ENCODE peak calls at places on chromosomes 13 and 19, in five cellular contexts. One of them, this sample, is unnamed.

GRCh38 chr13:97849305-97849704 is 104.2 kb upstream of the IPO5 start:
- DNase-seq in naive thymus-derived CD8-positive, alpha-beta T cell: no peak
- DNase-seq in DMS153: peak; percentile 58
- DNase-seq in HCT116: peak; percentile 34
- DNase-seq in body of pancreas: no peak
- DNase-seq in this sample: no peak

GRCh38 chr13:20424959-20425358 is 100.7 kb downstream of the CRYL1 start:
- DNase-seq in naive thymus-derived CD8-positive, alpha-beta T cell: no peak
- DNase-seq in DMS153: no peak
- DNase-seq in HCT116: no peak
- DNase-seq in body of pancreas: no peak
- DNase-seq in this sample: no peak

GRCh38 chr19:46925548-46925950 is 64.8 kb downstream of the ARHGAP35 start:
- DNase-seq in naive thymus-derived CD8-positive, alpha-beta T cell: no peak
- DNase-seq in DMS153: no peak
- DNase-seq in HCT116: no peak
- DNase-seq in body of pancreas: peak; percentile 54
- DNase-seq in this sample: peak; percentile 70

GRCh38 chr19:10593820-10594637 is 6.9 kb upstream of the AP1M2 start:
- DNase-seq in naive thymus-derived CD8-positive, alpha-beta T cell: no peak
- DNase-seq in DMS153: no peak
- DNase-seq in HCT116: no peak
- DNase-seq in body of pancreas: peak; percentile 52
- DNase-seq in this sample: no peak

GRCh38 chr13:110450941-110451340 is 110.6 kb downstream of the RAB20 start:
- DNase-seq in naive thymus-derived CD8-positive, alpha-beta T cell: no peak
- DNase-seq in DMS153: no peak
- DNase-seq in HCT116: no peak
- DNase-seq in body of pancreas: no peak
- DNase-seq in this sample: no peak

GRCh38 chr13:110304256-110304655 is 2.7 kb downstream of the COL4A1 start:
- DNase-seq in naive thymus-derived CD8-positive, alpha-beta T cell: no peak
- DNase-seq in DMS153: no peak
- DNase-seq in HCT116: no peak
- DNase-seq in body of pancreas: no peak
- DNase-seq in this sample: no peak

GRCh38 chr13:36920612-36921185 is 661 bp upstream of the SMAD9 start:
- DNase-seq in naive thymus-derived CD8-positive, alpha-beta T cell: no peak
- DNase-seq in DMS153: no peak
- DNase-seq in HCT116: no peak
- DNase-seq in body of pancreas: no peak
- DNase-seq in this sample: no peak

GRCh38 chr19:35153701-35154534 is 617 bp upstream of the FXYD5 start:
- DNase-seq in naive thymus-derived CD8-positive, alpha-beta T cell: peak; percentile 85
- DNase-seq in DMS153: no peak
- DNase-seq in HCT116: no peak
- DNase-seq in body of pancreas: peak; percentile 43
- DNase-seq in this sample: peak; percentile 88

GRCh38 chr13:95156208-95156607 is 145.0 kb downstream of the ABCC4 start:
- DNase-seq in naive thymus-derived CD8-positive, alpha-beta T cell: no peak
- DNase-seq in DMS153: no peak
- DNase-seq in HCT116: no peak
- DNase-seq in body of pancreas: no peak
- DNase-seq in this sample: no peak

GRCh38 chr13:33940256-33940655 is 122.3 kb downstream of the RFC3 start:
- DNase-seq in naive thymus-derived CD8-positive, alpha-beta T cell: no peak
- DNase-seq in DMS153: no peak
- DNase-seq in HCT116: no peak
- DNase-seq in body of pancreas: no peak
- DNase-seq in this sample: no peak

GRCh38 chr19:2053601-2054389 is 2.8 kb upstream of the MKNK2 start:
- DNase-seq in naive thymus-derived CD8-positive, alpha-beta T cell: no peak
- DNase-seq in DMS153: no peak
- DNase-seq in HCT116: no peak
- DNase-seq in body of pancreas: peak; percentile 92
- DNase-seq in this sample: no peak

GRCh38 chr19:30119180-30119920 is 177.3 kb downstream of the URI1 start:
- DNase-seq in naive thymus-derived CD8-positive, alpha-beta T cell: peak; percentile 19
- DNase-seq in DMS153: no peak
- DNase-seq in HCT116: no peak
- DNase-seq in body of pancreas: no peak
- DNase-seq in this sample: no peak

GRCh38 chr19:41265376-41266153 is 1.4 kb downstream of the HNRNPUL1 start:
- DNase-seq in naive thymus-derived CD8-positive, alpha-beta T cell: no peak
- DNase-seq in DMS153: no peak
- DNase-seq in HCT116: no peak
- DNase-seq in body of pancreas: peak; percentile 20
- DNase-seq in this sample: peak; percentile 21

GRCh38 chr19:9869008-9869617 is 34.0 kb downstream of the PIN1 start:
- DNase-seq in naive thymus-derived CD8-positive, alpha-beta T cell: no peak
- DNase-seq in DMS153: no peak
- DNase-seq in HCT116: no peak
- DNase-seq in body of pancreas: no peak
- DNase-seq in this sample: no peak

GRCh38 chr19:35264281-35265125 is 4.3 kb upstream of the USF2 start:
- DNase-seq in naive thymus-derived CD8-positive, alpha-beta T cell: peak; percentile 54
- DNase-seq in DMS153: no peak
- DNase-seq in HCT116: no peak
- DNase-seq in body of pancreas: peak; percentile 11
- DNase-seq in this sample: no peak

GRCh38 chr13:43021926-43022670 is 1.3 kb upstream of the DNAJC15 start:
- DNase-seq in naive thymus-derived CD8-positive, alpha-beta T cell: no peak
- DNase-seq in DMS153: no peak
- DNase-seq in HCT116: no peak
- DNase-seq in body of pancreas: no peak
- DNase-seq in this sample: no peak

GRCh38 chr13:73702419-73703071 is 431.7 kb downstream of the KLF12 start:
- DNase-seq in naive thymus-derived CD8-positive, alpha-beta T cell: no peak
- DNase-seq in DMS153: no peak
- DNase-seq in HCT116: no peak
- DNase-seq in body of pancreas: no peak
- DNase-seq in this sample: no peak

GRCh38 chr13:111312944-111313590 is 7.4 kb upstream of the TEX29 start:
- DNase-seq in naive thymus-derived CD8-positive, alpha-beta T cell: no peak
- DNase-seq in DMS153: no peak
- DNase-seq in HCT116: no peak
- DNase-seq in body of pancreas: no peak
- DNase-seq in this sample: no peak

GRCh38 chr13:78137404-78138142 is 218.9 kb upstream of the EDNRB start:
- DNase-seq in naive thymus-derived CD8-positive, alpha-beta T cell: no peak
- DNase-seq in DMS153: peak; percentile 68
- DNase-seq in HCT116: peak; percentile 33
- DNase-seq in body of pancreas: no peak
- DNase-seq in this sample: peak; percentile 1

GRCh38 chr13:32582991-32583390 is 3.3 kb upstream of the PDS5B start:
- DNase-seq in naive thymus-derived CD8-positive, alpha-beta T cell: no peak
- DNase-seq in DMS153: no peak
- DNase-seq in HCT116: no peak
- DNase-seq in body of pancreas: no peak
- DNase-seq in this sample: no peak

GRCh38 chr13:84810781-84811180 is 928.5 kb upstream of the SLITRK1 start:
- DNase-seq in naive thymus-derived CD8-positive, alpha-beta T cell: no peak
- DNase-seq in DMS153: no peak
- DNase-seq in HCT116: no peak
- DNase-seq in body of pancreas: no peak
- DNase-seq in this sample: no peak

GRCh38 chr13:81395368-81395767 is 1054.4 kb upstream of the SPRY2 start:
- DNase-seq in naive thymus-derived CD8-positive, alpha-beta T cell: no peak
- DNase-seq in DMS153: no peak
- DNase-seq in HCT116: no peak
- DNase-seq in body of pancreas: peak; percentile 9
- DNase-seq in this sample: no peak

GRCh38 chr19:3670796-3671679 is 29.2 kb downstream of the PIP5K1C start:
- DNase-seq in naive thymus-derived CD8-positive, alpha-beta T cell: no peak
- DNase-seq in DMS153: no peak
- DNase-seq in HCT116: no peak
- DNase-seq in body of pancreas: peak; percentile 36
- DNase-seq in this sample: no peak

GRCh38 chr13:20312292-20312691 is 80.2 kb upstream of the GJB6 start:
- DNase-seq in naive thymus-derived CD8-positive, alpha-beta T cell: no peak
- DNase-seq in DMS153: no peak
- DNase-seq in HCT116: no peak
- DNase-seq in body of pancreas: no peak
- DNase-seq in this sample: no peak

This sample was measured in Calu3.